ENCODE peak calls at places on chromosomes 1 and 21, in four cellular contexts. F, I, Y and R are unnamed samples.

GRCh38 chr1:52814465-52814864 is 28.1 kb upstream of the ZYG11A start:
- DNase-seq in F (no peak), I (no peak), Y (peak), R (no peak)

GRCh38 chr1:67635055-67635809 is 49.8 kb upstream of the GADD45A start:
- DNase-seq in F (no peak), I (peak), Y (no peak), R (no peak)

GRCh38 chr1:183589836-183590224 is 429 bp downstream of the NCF2 start:
- DNase-seq in F (no peak), I (no peak), Y (no peak), R (no peak)

GRCh38 chr21:24470852-24471251 is 1136.4 kb downstream of the MRPL39 start:
- DNase-seq in F (no peak), I (no peak), Y (no peak), R (no peak)

GRCh38 chr1:27036718-27037117 is 24.1 kb upstream of the TENT5B start:
- DNase-seq in F (no peak), I (no peak), Y (no peak), R (no peak)

GRCh38 chr1:31759266-31760023 is 4.7 kb downstream of the ADGRB2 start:
- DNase-seq in F (no peak), I (no peak), Y (no peak), R (peak)

GRCh38 chr1:203506821-203507220 is 12.9 kb downstream of the OPTC start:
- DNase-seq in F (no peak), I (no peak), Y (no peak), R (no peak)

GRCh38 chr1:179023946-179024345 is 1.7 kb upstream of the FAM20B start:
- DNase-seq in F (no peak), I (no peak), Y (no peak), R (no peak)

GRCh38 chr1:16006552-16007485 is 2.8 kb downstream of the SRARP start:
- DNase-seq in F (peak), I (no peak), Y (peak), R (no peak)

GRCh38 chr1:79252598-79252997 is 246.1 kb upstream of the ADGRL4 start:
- DNase-seq in F (no peak), I (no peak), Y (no peak), R (no peak)

GRCh38 chr1:181105134-181106021 is 16.9 kb downstream of the IER5 start:
- DNase-seq in F (peak), I (peak), Y (peak), R (peak)

GRCh38 chr1:77405186-77405585 is 123.4 kb downstream of the AK5 start:
- DNase-seq in F (no peak), I (no peak), Y (no peak), R (no peak)

GRCh38 chr1:38064232-38064903 is 17.8 kb upstream of the POU3F1 start:
- DNase-seq in F (peak), I (no peak), Y (no peak), R (no peak)

GRCh38 chr1:70745199-70745598 is 302.4 kb downstream of the PTGER3 start:
- DNase-seq in F (no peak), I (no peak), Y (peak), R (no peak)

GRCh38 chr1:21295059-21295401 is 4.8 kb upstream of the ECE1 start:
- DNase-seq in F (no peak), I (no peak), Y (no peak), R (no peak)

GRCh38 chr1:27643626-27644368 is 8.8 kb upstream of the FGR start:
- DNase-seq in F (peak), I (peak), Y (peak), R (peak)

GRCh38 chr1:41851589-41851988 is 67.1 kb downstream of the HIVEP3 start:
- DNase-seq in F (no peak), I (no peak), Y (no peak), R (no peak)

GRCh38 chr1:2829846-2830615 is 28.5 kb upstream of the TTC34 start:
- DNase-seq in F (no peak), I (no peak), Y (no peak), R (no peak)
- TF ChIP-seq USF2 in F (no peak), I (no peak), Y (no peak), R (no peak)

DNA sequence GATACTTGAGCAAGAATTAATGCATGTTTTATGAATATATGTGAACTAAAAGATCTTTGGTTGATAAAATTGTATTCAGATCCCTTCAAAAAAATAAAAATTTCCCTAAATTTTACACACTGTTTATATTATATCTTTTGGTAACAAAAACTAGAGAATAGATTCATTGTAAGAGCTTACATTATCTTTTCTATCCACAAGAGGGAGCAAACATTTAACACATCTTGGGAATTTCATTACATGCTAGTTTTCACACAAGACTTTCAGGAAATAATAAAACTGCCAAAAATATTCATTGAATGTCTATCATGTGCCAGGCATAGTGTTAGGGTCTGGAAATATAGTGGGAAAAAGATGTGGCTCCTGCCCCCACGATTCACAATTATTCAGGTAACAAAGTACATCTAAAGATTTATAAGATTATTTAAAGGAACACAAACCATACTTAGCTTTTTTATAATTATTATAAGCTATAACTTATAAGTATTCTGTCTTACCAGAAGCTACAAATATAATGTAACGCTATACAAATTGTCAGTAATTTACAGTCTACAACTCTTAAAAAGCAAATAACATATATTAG is 30.6 kb downstream of the FAF1 start:
- DNase-seq in F (no peak), I (no peak), Y (peak), R (peak)
- TF ChIP-seq YY1 in F (no peak), I (no peak), Y (no peak), R (no peak)

DNA sequence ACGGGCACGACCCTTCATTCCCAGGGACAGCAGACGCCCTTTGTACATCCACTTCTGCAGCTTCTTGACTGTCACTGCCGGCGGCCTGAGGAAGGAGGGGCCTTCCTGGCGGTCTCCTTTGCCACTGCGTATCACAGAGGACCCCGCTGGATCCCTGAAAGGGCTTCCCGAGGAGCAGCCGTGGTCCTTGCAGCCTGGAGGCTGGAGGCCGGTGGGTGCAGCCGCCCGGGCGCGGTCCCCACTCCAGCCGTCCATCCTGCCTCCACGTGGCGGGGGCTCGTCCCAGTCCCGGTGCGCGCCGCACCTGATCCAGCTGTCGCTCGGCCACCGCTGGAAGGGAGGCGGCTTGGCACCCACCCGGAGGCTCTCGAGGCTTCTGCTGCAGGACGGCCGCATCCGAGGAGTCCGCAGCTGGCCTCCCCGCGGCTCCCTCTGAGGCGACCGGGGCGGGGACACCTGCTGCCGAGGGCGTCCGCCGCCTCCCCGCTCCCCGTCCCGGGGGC is 398 bp downstream of the SYDE2 start:
- DNase-seq in F (no peak), I (peak), Y (peak), R (no peak)
- TF ChIP-seq USF2 in F (no peak), I (no peak), Y (no peak), R (no peak)

GRCh38 chr1:212475151-212475550 is 42.4 kb downstream of the NENF start:
- DNase-seq in F (no peak), I (no peak), Y (no peak), R (no peak)
- TF ChIP-seq YY1 in F (no peak), I (no peak), Y (no peak), R (no peak)

GRCh38 chr1:225343618-225344017 is 84.2 kb downstream of the LBR start:
- DNase-seq in F (no peak), I (no peak), Y (peak), R (no peak)

GRCh38 chr1:225348400-225348799 is 79.4 kb downstream of the LBR start:
- DNase-seq in F (no peak), I (no peak), Y (no peak), R (no peak)

GRCh38 chr1:225347123-225347683 is 80.6 kb downstream of the LBR start:
- DNase-seq in F (no peak), I (no peak), Y (no peak), R (no peak)

GRCh38 chr1:225341642-225342041 is 86.2 kb downstream of the LBR start:
- DNase-seq in F (no peak), I (no peak), Y (no peak), R (no peak)

GRCh38 chr1:225342695-225343094 is 85.1 kb downstream of the LBR start:
- DNase-seq in F (no peak), I (no peak), Y (no peak), R (no peak)
- TF ChIP-seq USF2 in F (no peak), I (no peak), Y (no peak), R (no peak)

DNA sequence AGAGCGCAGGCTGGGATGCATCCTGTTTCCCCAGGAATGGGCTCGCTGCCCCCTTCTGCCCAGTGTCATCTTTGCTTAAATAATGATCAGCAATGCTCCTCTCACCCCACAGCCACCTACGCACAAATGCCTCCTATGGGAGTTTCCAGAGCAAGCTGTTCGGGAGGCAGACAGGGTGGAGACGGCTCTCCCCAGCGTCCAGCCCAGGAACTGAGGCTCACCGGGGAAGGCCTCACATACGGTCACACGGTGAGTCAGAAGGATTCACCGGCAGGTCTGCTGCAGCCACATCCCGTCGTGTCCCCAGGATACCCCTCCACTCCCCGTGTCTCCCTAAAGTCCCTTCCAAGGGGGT is 40.3 kb upstream of the RUNX3 start:
- DNase-seq in F (peak), I (no peak), Y (peak), R (no peak)
- TF ChIP-seq YY1 in F (no peak), I (no peak), Y (no peak), R (no peak)

GRCh38 chr1:54405894-54406293 is 300 bp downstream of the SSBP3 start:
- DNase-seq in F (no peak), I (no peak), Y (no peak), R (peak)
- TF ChIP-seq USF2 in F (no peak), I (no peak), Y (no peak), R (no peak)

GRCh38 chr1:201400257-201401230 is 1.4 kb upstream of the LAD1 start:
- DNase-seq in F (no peak), I (no peak), Y (no peak), R (no peak)
- TF ChIP-seq YY1 in F (no peak), I (no peak), Y (no peak), R (no peak)